ENCODE peak calls at places on chromosomes 11 and 22, in five cellular contexts. E is left cardiac atrium, O is DMS 273 treated with DMSO at 0.1 percent for 48 hours, W is NB4, N is Daoy. V is an unnamed sample.

GRCh38 chr11:78438298-78438975 is 20.8 kb upstream of the GAB2 start:
- DNase-seq in E (no peak), O (no peak), W (no peak), N (no peak), V (no peak)

GRCh38 chr22:31107206-31108118 is at the start of gene SELENOM:
- DNase-seq in E (peak), O (peak), W (peak), N (peak), V (peak)

GRCh38 chr11:120147950-120148270 is 10.0 kb upstream of the TRIM29 start:
- DNase-seq in E (no peak), O (no peak), W (no peak), N (no peak), V (no peak)

GRCh38 chr11:6655790-6656580 is at the start of gene DCHS1:
- DNase-seq in E (peak), O (no peak), W (no peak), N (no peak), V (no peak)

GRCh38 chr22:37105154-37105553 is 4.4 kb downstream of the TMPRSS6 start:
- DNase-seq in E (no peak), O (no peak), W (peak), N (no peak), V (no peak)

GRCh38 chr11:121451982-121452608 is at the start of gene SORL1:
- DNase-seq in E (peak), O (peak), W (peak), N (peak), V (peak)

GRCh38 chr22:17266261-17266971 is 47.2 kb upstream of the ADA2 start:
- DNase-seq in E (no peak), O (peak), W (peak), N (peak), V (no peak)

GRCh38 chr11:107545101-107545514 is 20.4 kb downstream of the ALKBH8 start:
- DNase-seq in E (no peak), O (no peak), W (no peak), N (peak), V (peak)

GRCh38 chr11:103202048-103202651 is 92.9 kb downstream of the DYNC2H1 start:
- DNase-seq in E (no peak), O (no peak), W (peak), N (peak), V (peak)

GRCh38 chr11:117796456-117797428 is at the start of gene DSCAML1:
- DNase-seq in E (peak), O (no peak), W (peak), N (peak), V (no peak)

GRCh38 chr11:4433852-4434251 is 15.2 kb upstream of the OR52K2 start:
- DNase-seq in E (no peak), O (no peak), W (peak), N (no peak), V (no peak)

V was measured in H4.